ENCODE peak calls at places on chromosome 2, in five cellular contexts. G is colonic mucosa, K is fibroblast of villous mesenchyme, N is psoas muscle, Y is esophagus squamous epithelium. Q is an unnamed sample.

GRCh38 chr2:39124770-39125075 is 3.9 kb upstream of the SOS1 start:
- DNase-seq in N (no peak), G (no peak), Y (no peak), K (no peak), Q (no peak)

GRCh38 chr2:53036196-53036595 is 731.4 kb upstream of the CHAC2 start:
- DNase-seq in N (no peak), K (peak; percentile 86), G (no peak), Y (no peak), Q (no peak)

GRCh38 chr2:180676520-180676919 is 303.9 kb upstream of the UBE2E3 start:
- DNase-seq in N (no peak), Y (no peak), G (no peak), K (no peak), Q (no peak)

GRCh38 chr2:165016772-165017411 is 61.6 kb upstream of the SLC38A11 start:
- DNase-seq in K (peak; percentile 30), G (no peak), Y (no peak), N (no peak), Q (no peak)

GRCh38 chr2:145760781-145761649 is 1241.1 kb upstream of the ZEB2 start:
- DNase-seq in K (peak; percentile 46), N (no peak), Y (no peak), G (no peak), Q (no peak)

GRCh38 chr2:190596998-190597397 is 51.9 kb upstream of the NAB1 start:
- DNase-seq in G (no peak), K (no peak), N (no peak), Y (no peak), Q (no peak)

GRCh38 chr2:128305555-128306080 is 13.1 kb downstream of the HS6ST1 start:
- DNase-seq in K (peak; percentile 69), G (no peak), Y (no peak), N (peak; percentile 23), Q (no peak)

GRCh38 chr2:108199726-108200125 is 40.0 kb upstream of the SULT1C3 start:
- DNase-seq in K (no peak), Y (no peak), G (no peak), N (no peak), Q (no peak)

GRCh38 chr2:149019768-149020167 is 18.7 kb upstream of the LYPD6B start:
- DNase-seq in G (peak; percentile 62), K (no peak), Y (no peak), N (no peak), Q (no peak)

GRCh38 chr2:222024934-222025890 is 273.6 kb downstream of the PAX3 start:
- DNase-seq in G (no peak), Y (no peak), K (peak; percentile 44), N (no peak), Q (no peak)

GRCh38 chr2:9204939-9205338 is 1.7 kb upstream of the ASAP2 start:
- DNase-seq in N (no peak), Y (no peak), K (no peak), G (no peak), Q (no peak)

GRCh38 chr2:63875758-63876710 is 34.3 kb downstream of the UGP2 start:
- DNase-seq in G (no peak), Y (no peak), N (no peak), K (no peak), Q (no peak)

GRCh38 chr2:106948550-106948949 is 62.6 kb upstream of the ST6GAL2 start:
- DNase-seq in Y (no peak), N (no peak), G (no peak), K (no peak), Q (no peak)

GRCh38 chr2:218717262-218717661 is 6.6 kb downstream of the TTLL4 start:
- DNase-seq in Y (no peak), G (peak; percentile 20), N (no peak), K (peak; percentile 65), Q (no peak)

GRCh38 chr2:27072950-27073349 is 1.5 kb upstream of the OST4 start:
- DNase-seq in N (no peak), Y (no peak), K (no peak), G (no peak), Q (no peak)

GRCh38 chr2:121415727-121416126 is 115.0 kb upstream of the RNU4ATAC start:
- DNase-seq in N (no peak), K (no peak), G (no peak), Y (no peak), Q (no peak)

GRCh38 chr2:172415759-172416158 is 11.6 kb upstream of the ITGA6 start:
- DNase-seq in K (no peak), Y (no peak), N (no peak), G (no peak), Q (no peak)

GRCh38 chr2:39476524-39476923 is 39.4 kb upstream of the MAP4K3 start:
- DNase-seq in G (no peak), K (no peak), Y (no peak), N (no peak), Q (no peak)

DNA sequence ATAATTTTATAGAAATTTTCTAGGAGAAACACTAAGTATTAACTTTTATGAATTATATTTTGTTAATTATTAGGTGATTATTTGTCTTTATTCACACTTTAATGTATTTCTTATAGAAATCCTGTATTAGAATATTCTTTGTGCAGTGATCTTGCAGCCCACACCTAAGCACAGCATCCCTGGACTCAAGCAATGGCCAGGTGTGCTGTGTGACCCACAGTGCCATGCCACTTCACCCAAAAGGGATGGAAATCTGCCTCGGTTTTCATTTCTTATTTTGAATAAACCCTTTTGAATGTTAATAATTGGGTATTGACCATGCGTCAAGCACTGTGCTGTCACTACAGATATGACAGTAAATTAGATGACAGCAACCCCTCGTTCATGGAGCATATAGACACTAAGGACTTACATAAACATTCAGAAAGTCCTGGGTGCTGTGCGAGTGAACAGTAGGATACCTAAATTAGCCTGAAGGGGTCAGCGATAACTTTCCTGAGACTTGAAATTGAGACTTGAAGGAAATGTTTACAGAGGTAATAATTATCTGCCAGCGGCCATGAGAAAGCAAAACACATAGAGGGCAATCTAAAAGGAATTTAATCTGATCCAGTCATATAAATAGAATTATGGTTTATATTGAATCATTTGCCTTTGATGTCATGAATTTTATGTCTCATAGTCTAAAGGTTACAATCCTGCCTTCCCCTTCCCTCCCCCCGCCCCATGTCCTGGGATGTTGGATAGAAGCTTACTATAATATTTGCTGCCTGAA is 52.7 kb upstream of the CALCRL start:
- DNase-seq in N (no peak), Y (no peak), G (no peak), K (peak; percentile 60), Q (no peak)
- TF ChIP-seq CTCF in N (peak; percentile 19), Y (no peak), G (no peak), K (peak; percentile 34), Q (no peak)

GRCh38 chr2:11535899-11536344 is 2.1 kb downstream of the GREB1 start:
- DNase-seq in G (no peak), N (no peak), Y (no peak), K (no peak), Q (no peak)

GRCh38 chr2:11534078-11534745 is 367 bp downstream of the GREB1 start:
- DNase-seq in Y (no peak), N (no peak), G (no peak), K (no peak), Q (no peak)

GRCh38 chr2:11533278-11534077 is at the start of gene GREB1:
- DNase-seq in K (peak; percentile 95), Y (no peak), N (no peak), G (no peak), Q (no peak)

GRCh38 chr2:11532434-11533055 is 1.3 kb upstream of the GREB1 start:
- DNase-seq in Y (no peak), K (peak; percentile 88), G (no peak), N (no peak), Q (no peak)

DNA sequence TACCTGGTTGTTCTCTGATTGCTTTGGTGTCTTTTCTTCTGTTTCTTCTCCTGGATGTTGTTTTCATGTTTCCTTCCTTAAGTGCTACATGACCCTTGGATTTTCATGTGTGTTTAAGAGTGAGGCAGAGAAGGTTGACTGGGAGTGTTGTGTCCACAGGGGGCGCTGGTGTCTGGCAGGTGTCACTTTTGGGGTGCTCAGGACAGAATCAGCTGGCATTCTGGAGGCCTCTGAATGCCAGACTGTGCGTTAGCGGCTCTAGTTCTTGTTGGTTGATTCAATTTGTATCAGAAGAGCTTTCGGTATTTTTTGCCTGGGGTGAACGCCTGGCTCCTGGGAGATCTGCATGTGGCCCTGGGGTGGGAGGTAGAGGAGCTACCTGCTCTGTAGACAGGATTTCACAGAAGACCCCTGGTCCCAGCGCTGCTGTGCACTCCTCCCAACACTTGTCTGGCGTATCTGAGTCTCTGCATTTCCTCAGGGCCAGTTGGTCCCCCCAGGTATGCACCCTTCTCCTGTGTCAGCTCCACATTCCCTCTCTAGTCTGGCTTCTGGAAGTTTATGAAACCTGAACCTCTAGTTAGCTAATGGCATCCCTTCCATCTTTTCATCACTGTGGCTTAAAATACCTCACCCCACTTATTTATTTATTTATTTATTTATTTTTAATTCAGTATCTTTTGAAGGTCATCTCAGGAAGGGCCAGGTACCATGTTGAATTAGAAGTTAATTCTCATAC is 1.1 kb downstream of the GREB1 start:
- DNase-seq in K (no peak), Y (no peak), G (no peak), N (no peak), Q (no peak)
- TF ChIP-seq CTCF in K (peak; percentile 15), Y (no peak), G (no peak), N (peak; percentile 26), Q (no peak)

DNA sequence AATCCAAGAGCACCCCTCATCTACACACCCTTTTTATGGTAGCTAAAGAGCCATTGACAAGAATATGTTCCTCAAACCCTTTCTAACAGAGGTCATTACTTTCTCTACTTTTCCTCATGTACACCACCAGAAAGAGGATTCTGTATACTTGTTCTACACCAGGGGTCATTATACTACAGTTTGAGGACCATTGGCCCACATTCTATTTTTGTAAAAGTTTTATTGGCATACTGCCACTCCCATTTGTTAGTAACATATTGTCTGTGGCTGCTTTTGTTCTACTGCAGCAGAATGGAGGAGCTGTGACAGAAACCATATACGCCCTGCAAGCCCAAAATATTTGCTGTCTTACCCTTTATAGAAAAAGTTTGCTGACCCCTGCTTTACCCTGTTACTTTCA is 14.3 kb downstream of the HTR2B start:
- DNase-seq in G (no peak), Y (no peak), K (peak; percentile 62), N (no peak), Q (no peak)
- TF ChIP-seq CTCF in G (no peak), Y (no peak), K (peak; percentile 35), N (peak; percentile 17), Q (no peak)

GRCh38 chr2:136871424-136871823 is 106.1 kb downstream of the THSD7B start:
- DNase-seq in Y (no peak), K (no peak), G (no peak), N (no peak), Q (no peak)

GRCh38 chr2:136874258-136874657 is 108.9 kb downstream of the THSD7B start:
- DNase-seq in Y (no peak), G (no peak), N (no peak), K (no peak), Q (no peak)
- TF ChIP-seq CTCF in Y (no peak), G (no peak), N (no peak), K (no peak), Q (no peak)

GRCh38 chr2:15748736-15749323 is 157.2 kb downstream of the DDX1 start:
- DNase-seq in Y (no peak), K (peak; percentile 46), N (no peak), G (peak; percentile 31), Q (no peak)
- TF ChIP-seq CTCF in Y (no peak), K (peak; percentile 54), N (no peak), G (peak; percentile 22), Q (no peak)

DNA sequence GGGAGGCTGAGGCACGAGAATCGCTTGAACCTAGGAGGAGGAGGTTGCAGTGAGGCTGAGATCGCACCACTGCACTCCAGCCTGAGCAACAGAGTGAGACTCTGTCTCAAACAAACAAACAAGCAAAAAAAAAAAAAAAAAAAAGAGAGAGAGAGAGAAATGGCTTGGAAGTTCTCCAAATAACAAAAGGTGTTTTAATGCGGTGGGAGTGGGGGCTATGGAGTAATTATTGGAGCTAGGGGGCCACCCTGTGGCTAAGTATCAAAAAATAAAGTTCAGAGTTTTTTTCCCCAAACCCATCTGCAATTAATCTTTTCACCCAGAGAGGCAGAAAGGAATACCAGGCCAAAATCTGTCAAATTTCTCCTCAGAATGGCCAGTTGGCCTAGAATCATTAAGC is 23.0 kb upstream of the CEP68 start:
- DNase-seq in G (no peak), K (peak; percentile 10), N (no peak), Y (no peak), Q (no peak)
- TF ChIP-seq CTCF in G (no peak), K (peak; percentile 12), N (no peak), Y (no peak), Q (no peak)